ENCODE peak calls at places on chromosomes 6 and 20, in five cellular contexts. Y is right lobe of liver, J is adrenal gland, F is tibial nerve, A is vagina. O is an unnamed sample. For H3K36me3 and H3K4me1, the result is how much of the 10 kb centered on the place peaks cover.

GRCh38 chr6:22877946-22878705 is 308.8 kb downstream of the HDGFL1 start:
- DNase-seq in Y (no peak), A (no peak), F (no peak), J (no peak), O (no peak)

GRCh38 chr20:16241911-16242310 is 331.3 kb downstream of the KIF16B start:
- DNase-seq in A (no peak), Y (no peak), J (no peak), F (no peak), O (no peak)

GRCh38 chr6:43254138-43254817 is 11.0 kb downstream of the TTBK1 start:
- DNase-seq in A (no peak), Y (no peak), J (peak), F (no peak), O (no peak)

GRCh38 chr20:38673731-38674177 is 50.5 kb upstream of the SLC32A1 start:
- DNase-seq in J (no peak), A (no peak), Y (no peak), F (no peak), O (peak)

GRCh38 chr6:1621328-1621701 is 11.6 kb downstream of the FOXC1 start:
- DNase-seq in A (no peak), Y (peak), J (no peak), F (no peak), O (peak)

GRCh38 chr6:108200186-108200585 is 34.4 kb downstream of the NR2E1 start:
- DNase-seq in Y (no peak), J (no peak), F (no peak), A (no peak), O (no peak)

GRCh38 chr6:98054453-98054852 is 771.4 kb upstream of the MMS22L start:
- DNase-seq in J (no peak), F (no peak), Y (no peak), A (no peak), O (no peak)

GRCh38 chr6:7542065-7542877 is 800 bp downstream of the DSP start:
- DNase-seq in A (no peak), J (peak), F (no peak), Y (peak), O (no peak)

GRCh38 chr6:23529902-23530301 is 596.1 kb upstream of the NRSN1 start:
- DNase-seq in J (no peak), A (no peak), Y (no peak), F (no peak), O (no peak)

GRCh38 chr6:87904041-87904440 is 143.6 kb upstream of the SPACA1 start:
- DNase-seq in A (no peak), Y (no peak), F (no peak), J (no peak), O (no peak)

GRCh38 chr6:149895702-149896310 is 2.1 kb downstream of the RAET1E start:
- DNase-seq in A (peak), Y (no peak), J (peak), F (peak), O (peak)

GRCh38 chr20:54140067-54140466 is 33.7 kb downstream of the CYP24A1 start:
- DNase-seq in F (no peak), Y (no peak), A (no peak), J (no peak), O (no peak)

GRCh38 chr20:38060536-38060935 is 27.0 kb downstream of the RPRD1B start:
- DNase-seq in F (no peak), A (no peak), Y (no peak), J (no peak), O (no peak)

GRCh38 chr6:155412335-155412734 is 43.3 kb downstream of the NOX3 start:
- DNase-seq in F (no peak), Y (no peak), A (no peak), J (no peak), O (no peak)

GRCh38 chr6:146914563-146915483 is 289.4 kb upstream of the STXBP5 start:
- DNase-seq in F (peak), J (peak), A (no peak), Y (no peak), O (no peak)

GRCh38 chr6:13614126-13614925 is 809 bp upstream of the NOL7 start:
- DNase-seq in A (peak), Y (peak), J (peak), F (no peak), O (no peak)

GRCh38 chr20:19074828-19075516 is 137.5 kb upstream of the SLC24A3 start:
- DNase-seq in A (peak), J (no peak), Y (peak), F (no peak), O (no peak)

GRCh38 chr20:23663180-23663579 is 25.4 kb upstream of the CST3 start:
- DNase-seq in F (no peak), A (no peak), Y (no peak), J (no peak), O (no peak)

GRCh38 chr20:3990741-3991140 is 24.6 kb downstream of the RNF24 start:
- DNase-seq in A (no peak), J (no peak), F (no peak), Y (no peak), O (no peak)

GRCh38 chr6:119096683-119097310 is 18.3 kb upstream of the FAM184A start:
- DNase-seq in Y (no peak), F (peak), A (peak), J (peak), O (peak)

GRCh38 chr20:39233755-39234154 is 271.6 kb downstream of the DHX35 start:
- DNase-seq in Y (no peak), A (no peak), J (no peak), F (no peak), O (no peak)

GRCh38 chr20:17228624-17229061 is 1.8 kb downstream of the PCSK2 start:
- DNase-seq in A (no peak), J (no peak), F (no peak), Y (peak), O (no peak)

GRCh38 chr6:152863618-152864326 is 113.2 kb downstream of the VIP start:
- DNase-seq in A (no peak), J (peak), F (peak), Y (no peak), O (no peak)

GRCh38 chr6:28988536-28989415 is 16.3 kb downstream of the ZNF311 start:
- DNase-seq in A (no peak), Y (peak), F (peak), J (peak), O (no peak)

GRCh38 chr20:5864873-5865582 is 85.3 kb downstream of the TRMT6 start:
- DNase-seq in J (peak), A (no peak), Y (no peak), F (no peak), O (no peak)

GRCh38 chr6:136212616-136213396 is 37.3 kb downstream of the MTFR2 start:
- DNase-seq in J (no peak), Y (no peak), A (no peak), F (no peak), O (no peak)

DNA sequence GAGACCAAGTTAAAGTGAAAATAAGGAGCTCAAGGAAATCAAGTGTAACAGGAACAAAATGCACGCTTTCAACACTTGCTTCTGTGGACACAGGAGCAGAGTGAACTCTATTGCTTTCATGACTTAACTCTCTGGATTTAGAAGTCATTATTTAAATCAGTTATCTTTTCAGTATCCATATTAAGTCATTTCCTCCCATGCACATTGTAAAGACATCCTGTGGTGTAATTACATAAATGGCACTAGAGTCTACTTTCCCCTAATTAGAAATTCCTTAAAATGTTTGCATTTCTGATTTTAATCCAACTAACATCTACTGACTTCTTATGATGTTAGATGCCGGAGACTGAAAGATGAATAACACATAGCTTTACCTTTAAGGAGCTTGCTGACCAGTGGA is 88.0 kb downstream of the INSM1 start:
- DNase-seq in A (no peak), Y (no peak), J (no peak), F (no peak), O (no peak)
- TF ChIP-seq POLR2A in A (no peak), Y (no peak), J (no peak), F (no peak), O (no peak)

GRCh38 chr6:11008821-11009220 is 35.3 kb downstream of the ELOVL2 start:
- DNase-seq in J (no peak), Y (no peak), A (no peak), F (no peak), O (no peak)
- H3K36me3 ChIP-seq in J (under half), Y (under half), A (under half), F (under half), O (under half)

GRCh38 chr6:35731736-35732532 is 4.9 kb upstream of the ARMC12 start:
- DNase-seq in J (peak), A (peak), Y (peak), F (peak), O (peak)
- H3K4me1 ChIP-seq in J (under half), A (half or more), Y (under half), F (half or more), O (half or more)

GRCh38 chr20:1466211-1467081 is at the start of gene NSFL1C:
- DNase-seq in J (peak), F (peak), Y (peak), A (peak), O (peak)
- TF ChIP-seq POLR2A in J (peak), F (peak), Y (peak), A (no peak), O (peak)

GRCh38 chr20:36342721-36343120 is 36.6 kb downstream of the DLGAP4 start:
- DNase-seq in Y (no peak), F (no peak), A (no peak), J (no peak), O (no peak)

GRCh38 chr20:36342316-36342715 is 36.2 kb downstream of the DLGAP4 start:
- DNase-seq in J (no peak), Y (no peak), F (no peak), A (no peak), O (no peak)

GRCh38 chr20:36343641-36344040 is 37.5 kb downstream of the DLGAP4 start:
- DNase-seq in J (no peak), F (no peak), A (no peak), Y (no peak), O (no peak)

GRCh38 chr20:36346256-36346655 is 40.1 kb downstream of the DLGAP4 start:
- DNase-seq in Y (no peak), F (no peak), A (no peak), J (no peak), O (no peak)

GRCh38 chr20:36344517-36345132 is 38.5 kb downstream of the DLGAP4 start:
- DNase-seq in F (peak), A (no peak), Y (no peak), J (peak), O (no peak)
- H3K36me3 ChIP-seq in F (under half), A (under half), Y (under half), J (under half), O (under half)

GRCh38 chr6:85456782-85457181 is 6.9 kb downstream of the NT5E start:
- DNase-seq in J (no peak), A (no peak), F (no peak), Y (no peak), O (no peak)

GRCh38 chr6:85459224-85459901 is 9.5 kb downstream of the NT5E start:
- DNase-seq in A (no peak), Y (no peak), F (no peak), J (no peak), O (no peak)

GRCh38 chr6:85460154-85460950 is 10.5 kb downstream of the NT5E start:
- DNase-seq in J (peak), Y (no peak), A (no peak), F (no peak), O (no peak)

GRCh38 chr6:85458782-85459181 is 8.9 kb downstream of the NT5E start:
- DNase-seq in J (no peak), Y (peak), A (no peak), F (no peak), O (no peak)

DNA sequence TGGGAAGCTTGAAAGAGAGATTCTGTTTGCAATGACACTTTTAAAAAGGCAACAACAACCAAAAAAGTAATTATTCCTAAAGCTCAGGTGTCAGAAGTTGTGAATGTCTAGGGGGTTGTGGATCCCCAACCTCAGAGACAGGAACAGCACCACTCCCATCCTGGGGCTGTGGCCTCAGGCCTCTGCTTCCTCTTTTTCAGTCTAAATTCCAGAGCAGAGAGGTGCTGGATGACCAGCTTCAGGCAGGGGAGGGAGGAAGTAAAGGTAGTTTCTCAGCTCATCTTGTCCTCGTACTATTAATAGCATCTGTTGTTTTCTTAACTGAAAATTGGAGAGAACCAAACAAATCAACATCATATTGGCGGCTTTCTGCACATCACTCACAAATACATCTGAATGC is 8.3 kb downstream of the NT5E start:
- DNase-seq in Y (no peak), F (no peak), A (no peak), J (no peak), O (no peak)
- H3K4me1 ChIP-seq in Y (under half), F (half or more), A (half or more), J (under half), O (under half)

O was measured in suprapubic skin.